ENCODE peak calls at places on chromosomes 5 and 9, in nine cellular contexts. Z, E, Y, V, H, S, W, M and C are unnamed samples.

GRCh38 chr9:135240871-135241311 is 153.4 kb downstream of the OLFM1 start:
- DNase-seq in W (no peak), E (no peak), H (no peak), S (no peak), Z (no peak), M (no peak), V (no peak), Y (no peak), C (no peak)

GRCh38 chr5:80973027-80973426 is 12.9 kb downstream of the RASGRF2 start:
- DNase-seq in E (no peak), S (no peak), Z (no peak), W (no peak), Y (peak; percentile 46), M (no peak), V (no peak), H (no peak), C (no peak)

GRCh38 chr9:20066120-20066519 is 277.3 kb upstream of the SLC24A2 start:
- DNase-seq in V (no peak), W (no peak), Z (no peak), M (no peak), S (no peak), Y (no peak), E (no peak), H (no peak), C (no peak)

GRCh38 chr9:136512651-136513066 is 29.8 kb upstream of the SEC16A start:
- DNase-seq in E (no peak), V (peak; percentile 13), M (no peak), S (no peak), Y (no peak), W (no peak), H (peak; percentile 36), Z (no peak), C (no peak)

GRCh38 chr5:140109050-140109817 is 4.7 kb upstream of the PURA start:
- DNase-seq in S (no peak), E (no peak), V (no peak), Y (no peak), W (peak; percentile 8), Z (no peak), H (no peak), M (no peak), C (peak; percentile 48)

GRCh38 chr5:8340739-8341344 is 471.9 kb downstream of the MTRR start:
- DNase-seq in Z (peak; percentile 26), Y (no peak), M (no peak), W (peak; percentile 78), E (peak; percentile 4), S (no peak), V (no peak), H (no peak), C (peak; percentile 31)

GRCh38 chr5:42813533-42813932 is 1.8 kb upstream of the SELENOP start:
- DNase-seq in Y (no peak), W (no peak), E (no peak), V (no peak), M (no peak), Z (peak; percentile 27), S (no peak), H (no peak), C (peak; percentile 75)

GRCh38 chr9:129597355-129598088 is 23.4 kb downstream of the C9orf50 start:
- DNase-seq in W (no peak), Z (peak; percentile 71), E (no peak), H (no peak), M (no peak), Y (no peak), V (no peak), S (no peak), C (peak; percentile 95)

GRCh38 chr9:101738566-101739183 is at the start of gene GRIN3A:
- DNase-seq in Z (peak; percentile 21), V (no peak), E (no peak), S (peak; percentile 51), M (no peak), Y (no peak), W (no peak), H (no peak), C (peak; percentile 63)

GRCh38 chr5:5066276-5067186 is 73.6 kb upstream of the ADAMTS16 start:
- DNase-seq in W (no peak), V (no peak), Z (no peak), S (no peak), Y (no peak), H (no peak), E (no peak), M (no peak), C (no peak)

GRCh38 chr5:64180661-64181343 is 15.2 kb downstream of the RNF180 start:
- DNase-seq in Z (no peak), H (no peak), W (no peak), S (no peak), E (no peak), Y (no peak), M (no peak), V (no peak), C (no peak)

GRCh38 chr5:76521240-76521758 is 101.9 kb downstream of the F2RL2 start:
- DNase-seq in S (no peak), V (no peak), Z (no peak), W (no peak), Y (no peak), E (no peak), H (no peak), M (peak; percentile 57), C (no peak)

GRCh38 chr5:107861565-107861964 is 190.8 kb upstream of the EFNA5 start:
- DNase-seq in W (no peak), E (no peak), H (no peak), S (no peak), V (no peak), M (no peak), Y (no peak), Z (no peak), C (peak; percentile 35)

GRCh38 chr9:15824310-15824709 is 271.5 kb downstream of the CCDC171 start:
- DNase-seq in Y (no peak), W (peak; percentile 51), V (no peak), Z (peak; percentile 1), H (no peak), M (no peak), S (peak; percentile 29), E (no peak), C (no peak)

GRCh38 chr5:147756566-147756965 is 26.0 kb downstream of the JAKMIP2 start:
- DNase-seq in M (no peak), Y (no peak), V (no peak), Z (no peak), W (no peak), E (no peak), H (no peak), S (peak; percentile 43), C (no peak)

GRCh38 chr9:97615439-97616072 is 17.6 kb downstream of the TSTD2 start:
- DNase-seq in W (peak; percentile 77), Y (peak; percentile 49), Z (peak; percentile 76), H (peak; percentile 33), M (peak; percentile 60), V (peak; percentile 13), S (peak; percentile 28), E (peak; percentile 15), C (peak; percentile 75)

GRCh38 chr5:7881816-7882215 is 12.9 kb downstream of the MTRR start:
- DNase-seq in H (no peak), S (no peak), W (no peak), Z (no peak), M (no peak), V (no peak), E (no peak), Y (no peak), C (no peak)

GRCh38 chr9:18061856-18062255 is 412.1 kb upstream of the ADAMTSL1 start:
- DNase-seq in W (no peak), H (no peak), E (no peak), S (no peak), V (no peak), Z (no peak), M (no peak), Y (no peak), C (no peak)

GRCh38 chr9:93099551-93100264 is 3.7 kb downstream of the CARD19 start:
- DNase-seq in Y (no peak), W (no peak), M (no peak), V (no peak), Z (no peak), E (no peak), S (no peak), H (no peak), C (no peak)

GRCh38 chr5:149489605-149490037 is 61.6 kb downstream of the CSNK1A1 start:
- DNase-seq in E (no peak), H (no peak), V (no peak), Y (no peak), S (no peak), Z (no peak), M (peak; percentile 20), W (no peak), C (no peak)

GRCh38 chr9:138122201-138122600 is 244.6 kb downstream of the CACNA1B start:
- DNase-seq in V (no peak), Z (no peak), Y (no peak), M (no peak), W (no peak), E (no peak), H (no peak), S (no peak), C (no peak)

GRCh38 chr9:5531251-5531972 is 21.1 kb downstream of the PDCD1LG2 start:
- DNase-seq in S (no peak), V (no peak), Z (no peak), H (no peak), M (no peak), E (no peak), W (no peak), Y (peak; percentile 13), C (no peak)

GRCh38 chr5:124276166-124276565 is 470.3 kb downstream of the ZNF608 start:
- DNase-seq in H (no peak), V (no peak), W (no peak), M (no peak), S (no peak), Y (no peak), Z (no peak), E (no peak), C (no peak)